ENCODE peak calls at places on chromosome 3, in seven cellular contexts. U is endothelial cell of umbilical vein, L is A549, N is HCT116, S is K562, R is GM12878, F is HepG2. G is an unnamed sample.

GRCh38 chr3:88117683-88118082 is 32.1 kb upstream of the C3orf38 start:
- DNase-seq in U (no peak), L (no peak), N (no peak), S (no peak), R (no peak), F (no peak), G (no peak)

GRCh38 chr3:188797045-188797444 is 374.7 kb upstream of the TPRG1 start:
- DNase-seq in U (no peak), L (no peak), N (no peak), S (no peak), R (no peak), F (no peak), G (no peak)

GRCh38 chr3:149579838-149580542 is 77.8 kb downstream of the WWTR1 start:
- DNase-seq in U (peak), L (no peak), N (peak), S (no peak), R (no peak), F (no peak), G (no peak)

GRCh38 chr3:188863999-188864406 is 307.8 kb upstream of the TPRG1 start:
- DNase-seq in U (no peak), L (no peak), N (no peak), S (no peak), R (no peak), F (no peak), G (no peak)

GRCh38 chr3:11367116-11367781 is 95.1 kb downstream of the ATG7 start:
- DNase-seq in U (peak), L (peak), N (no peak), S (no peak), R (no peak), F (peak), G (peak)

GRCh38 chr3:177835917-177836316 is 638.6 kb upstream of the TBL1XR1 start:
- DNase-seq in U (no peak), L (no peak), N (no peak), S (no peak), R (no peak), F (no peak), G (no peak)

GRCh38 chr3:94050546-94050945 is 12.2 kb downstream of the DHFR2 start:
- DNase-seq in U (no peak), L (no peak), N (no peak), S (no peak), R (no peak), F (no peak), G (no peak)

GRCh38 chr3:170804095-170804494 is 65.9 kb downstream of the RPL22L1 start:
- DNase-seq in U (no peak), L (no peak), N (no peak), S (no peak), R (no peak), F (no peak), G (no peak)

GRCh38 chr3:48022178-48022577 is 6.0 kb upstream of the MAP4 start:
- DNase-seq in U (no peak), L (no peak), N (no peak), S (no peak), R (no peak), F (no peak), G (no peak)

GRCh38 chr3:63706321-63707085 is 54.0 kb downstream of the SNTN start:
- DNase-seq in U (no peak), L (no peak), N (no peak), S (no peak), R (no peak), F (no peak), G (no peak)

DNA sequence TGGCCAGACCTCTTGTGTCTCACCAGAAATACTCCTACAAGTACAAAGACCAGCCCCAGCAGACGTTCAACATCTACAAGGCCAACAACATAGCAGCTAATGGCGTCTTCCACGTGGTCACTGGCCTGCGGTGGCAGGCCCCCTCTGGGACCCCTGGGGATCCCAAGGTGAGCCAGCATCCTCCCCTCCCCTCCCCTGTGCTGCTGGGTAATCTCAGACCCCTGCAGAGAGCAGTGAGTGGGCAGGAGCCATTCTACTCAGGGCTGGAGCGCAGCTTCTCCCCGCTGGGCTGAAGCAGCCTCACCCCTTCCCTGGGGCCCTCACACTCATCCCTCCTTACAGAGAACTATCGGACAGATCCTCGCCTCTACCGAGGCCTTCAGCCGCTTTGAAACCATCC is 9.8 kb downstream of the STAB1 start:
- DNase-seq in U (no peak), L (no peak), N (no peak), S (no peak), R (no peak), F (no peak), G (no peak)
- TF ChIP-seq MAX in U (no peak), L (no peak), N (no peak), S (no peak), R (no peak), F (no peak), G (no peak)

DNA sequence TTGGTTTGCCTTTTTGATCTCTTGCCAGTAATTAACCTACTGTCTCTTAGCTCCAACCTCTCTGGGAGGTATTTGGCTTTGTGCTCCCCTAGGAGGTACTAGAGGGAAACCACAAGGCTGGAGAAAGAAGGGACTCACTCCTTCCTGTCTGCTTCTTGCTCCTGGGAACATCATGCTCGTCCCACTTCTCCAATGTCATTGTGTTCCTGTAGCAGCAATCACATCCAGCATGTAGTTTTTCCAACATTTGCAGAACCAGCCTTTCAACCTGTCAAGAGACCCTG is 12.9 kb upstream of the CRBN start:
- DNase-seq in U (no peak), L (no peak), N (no peak), S (no peak), R (no peak), F (no peak), G (no peak)
- H3K4me3 ChIP-seq in U (no peak), L (no peak), N (no peak), S (no peak), R (no peak), F (no peak), G (no peak)

GRCh38 chr3:141345951-141346817 is 22.1 kb upstream of the ZBTB38 start:
- DNase-seq in U (peak), L (no peak), N (no peak), S (no peak), R (no peak), F (no peak), G (peak)
- TF ChIP-seq POLR2A in U (no peak), L (no peak), N (no peak), S (no peak), R (no peak), F (no peak), G (no peak)

DNA sequence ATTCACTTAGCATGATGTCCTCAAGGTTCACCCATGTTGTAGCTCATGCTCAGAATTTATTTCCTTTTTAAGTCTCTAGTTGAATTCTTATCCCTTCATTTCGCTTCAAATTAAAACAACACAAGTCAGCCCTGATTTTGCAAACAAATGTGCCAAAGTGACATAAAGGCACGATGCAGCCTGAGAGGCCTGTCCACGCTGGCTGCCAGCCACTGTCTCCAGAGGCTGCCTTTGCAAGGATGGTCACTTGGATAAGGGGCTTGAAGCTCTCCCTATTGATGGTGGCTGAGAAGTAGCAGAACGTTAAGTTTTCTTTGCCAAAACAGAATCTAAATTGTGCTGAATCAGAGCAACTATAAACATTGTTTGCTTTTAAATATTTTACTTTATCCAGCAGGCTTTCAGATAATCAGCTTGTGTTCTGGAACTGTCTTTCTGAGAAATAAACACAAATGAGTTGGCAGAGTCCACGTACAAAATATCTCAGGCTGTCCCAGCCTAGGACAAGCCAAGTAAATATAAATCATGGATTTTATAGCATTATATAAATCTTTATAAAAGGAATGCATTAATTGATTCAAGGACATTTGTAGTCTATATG is 23.8 kb upstream of the CNBP start:
- DNase-seq in U (no peak), L (no peak), N (no peak), S (no peak), R (no peak), F (no peak), G (no peak)
- TF ChIP-seq MAX in U (no peak), L (no peak), N (no peak), S (no peak), R (no peak), F (no peak), G (no peak)

GRCh38 chr3:71385040-71385685 is 198.4 kb downstream of the FOXP1 start:
- DNase-seq in U (no peak), L (no peak), N (no peak), S (no peak), R (no peak), F (no peak), G (peak)
- H3K4me3 ChIP-seq in U (no peak), L (no peak), N (no peak), S (no peak), R (no peak), F (no peak), G (no peak)

G was measured in NB4.